ENCODE peak calls at places on chromosomes 7 and 10, in eight cellular contexts. Z is thoracic aorta, X is heart left ventricle, B is left lung, T is tibial artery, L is colonic mucosa, F is transverse colon, I is gastrocnemius medialis. N is an unnamed sample.
A peak's percentile ranks its signal among the peaks of the same experiment; 100 is the strongest.

GRCh38 chr7:119640861-119641260 is 632.1 kb upstream of the KCND2 start:
- DNase-seq in L (no peak), F (no peak), I (no peak), Z (no peak), X (no peak), B (no peak), T (no peak), N (no peak)

GRCh38 chr7:75639893-75640600 is 98.7 kb downstream of the HIP1 start:
- DNase-seq in T (no peak), I (no peak), B (no peak), X (no peak), F (no peak), Z (no peak), L (no peak), N (no peak)

GRCh38 chr10:88459523-88459922 is 123.6 kb downstream of the RNLS start:
- DNase-seq in I (no peak), X (no peak), B (no peak), F (no peak), L (no peak), T (no peak), Z (no peak), N (no peak)

GRCh38 chr7:93055543-93056107 is 62.2 kb downstream of the SAMD9 start:
- DNase-seq in I (no peak), L (no peak), Z (no peak), B (no peak), X (no peak), F (no peak), T (no peak), N (no peak)

GRCh38 chr10:90742189-90742588 is 115.7 kb downstream of the HTR7 start:
- DNase-seq in L (no peak), T (no peak), B (no peak), F (no peak), Z (no peak), X (no peak), I (no peak), N (no peak)

GRCh38 chr7:25369794-25370193 is 141.5 kb upstream of the NPVF start:
- DNase-seq in Z (no peak), F (no peak), L (no peak), B (no peak), I (no peak), T (peak; percentile 41), X (peak; percentile 59), N (no peak)

GRCh38 chr10:80272793-80273522 is 16.5 kb downstream of the MAT1A start:
- DNase-seq in I (no peak), L (no peak), B (no peak), Z (no peak), X (no peak), T (no peak), F (no peak), N (no peak)

GRCh38 chr10:4656576-4657194 is 169.3 kb upstream of the AKR1E2 start:
- DNase-seq in I (peak; percentile 53), L (peak; percentile 68), T (peak; percentile 50), B (no peak), F (peak; percentile 72), Z (no peak), X (peak; percentile 66), N (peak; percentile 26)

GRCh38 chr7:66766041-66766440 is 25.5 kb downstream of the RABGEF1 start:
- DNase-seq in I (no peak), L (no peak), B (no peak), X (no peak), T (no peak), Z (no peak), F (no peak), N (no peak)

GRCh38 chr10:118799779-118800178 is 45.0 kb upstream of the CACUL1 start:
- DNase-seq in X (no peak), L (no peak), I (no peak), B (no peak), F (no peak), Z (no peak), T (no peak), N (no peak)

GRCh38 chr10:112842832-112843360 is 107.2 kb upstream of the TCF7L2 start:
- DNase-seq in F (no peak), T (no peak), Z (no peak), X (no peak), B (no peak), L (peak; percentile 29), I (no peak), N (no peak)

GRCh38 chr7:149686001-149686400 is 87.4 kb downstream of the ZNF467 start:
- DNase-seq in T (no peak), X (no peak), I (no peak), L (no peak), Z (no peak), F (no peak), B (no peak), N (no peak)

GRCh38 chr7:140533394-140533872 is 54.1 kb upstream of the MKRN1 start:
- DNase-seq in L (no peak), T (no peak), B (no peak), X (peak; percentile 66), F (no peak), Z (no peak), I (no peak), N (no peak)

GRCh38 chr10:63281967-63282366 is 148.8 kb downstream of the NRBF2 start:
- DNase-seq in T (no peak), B (no peak), Z (no peak), X (no peak), L (no peak), F (no peak), I (no peak), N (no peak)

GRCh38 chr10:66827353-66827752 is 98.5 kb upstream of the LRRTM3 start:
- DNase-seq in Z (no peak), T (no peak), X (no peak), F (no peak), B (no peak), L (no peak), I (no peak), N (no peak)

DNA sequence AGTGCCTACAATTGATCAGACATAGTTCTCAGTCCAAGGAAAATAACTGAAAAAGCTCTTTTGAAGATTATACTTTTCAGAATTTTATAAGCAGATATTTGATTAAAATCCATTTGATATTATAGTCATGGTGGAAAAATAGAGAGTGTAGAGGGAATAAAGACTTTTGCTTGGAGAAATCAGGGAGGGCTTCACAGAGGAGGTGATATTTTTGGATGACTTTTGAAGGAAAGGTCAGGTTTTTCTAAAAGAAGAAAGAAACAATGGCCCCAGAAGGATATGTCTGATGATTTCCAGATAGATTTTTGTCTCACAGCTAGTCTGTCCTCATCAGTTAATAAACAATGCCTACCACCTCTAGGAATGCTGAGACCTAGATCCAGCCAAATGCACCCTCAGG is 806.3 kb upstream of the CELF2 start:
- DNase-seq in Z (no peak), F (no peak), L (no peak), X (no peak), T (no peak), I (no peak), B (no peak), N (no peak)
- H3K9me3 ChIP-seq in Z (no peaks in the 10 kb centered on the region), F (no peaks in the 10 kb centered on the region), L (no peaks in the 10 kb centered on the region), X (no peaks in the 10 kb centered on the region), T (no peaks in the 10 kb centered on the region), I (no peaks in the 10 kb centered on the region), B (no peaks in the 10 kb centered on the region), N (no peaks in the 10 kb centered on the region)

GRCh38 chr10:28426392-28427159 is 106.3 kb upstream of the WAC start:
- DNase-seq in X (no peak), T (no peak), I (no peak), F (no peak), L (no peak), Z (no peak), B (no peak), N (no peak)

GRCh38 chr10:28431139-28431538 is 101.8 kb upstream of the WAC start:
- DNase-seq in T (no peak), Z (no peak), I (no peak), F (no peak), X (no peak), B (no peak), L (no peak), N (no peak)

GRCh38 chr10:28432210-28432676 is 100.7 kb upstream of the WAC start:
- DNase-seq in T (peak; percentile 61), I (peak; percentile 27), B (peak; percentile 74), F (peak; percentile 59), X (peak; percentile 71), L (peak; percentile 60), Z (no peak), N (no peak)

GRCh38 chr10:28429573-28430216 is 103.2 kb upstream of the WAC start:
- DNase-seq in B (no peak), Z (no peak), X (no peak), T (no peak), F (no peak), I (no peak), L (peak; percentile 2), N (no peak)

GRCh38 chr10:28429045-28429444 is 103.9 kb upstream of the WAC start:
- DNase-seq in I (no peak), L (no peak), Z (no peak), T (no peak), X (no peak), F (no peak), B (no peak), N (no peak)
- H3K9me3 ChIP-seq in I (no peaks in the 10 kb centered on the region), L (no peaks in the 10 kb centered on the region), Z (no peaks in the 10 kb centered on the region), T (no peaks in the 10 kb centered on the region), X (no peaks in the 10 kb centered on the region), F (no peaks in the 10 kb centered on the region), B (no peaks in the 10 kb centered on the region), N (no peaks in the 10 kb centered on the region)

GRCh38 chr7:58086461-58086860 is 636.5 kb downstream of the ZNF716 start:
- DNase-seq in F (no peak), T (no peak), I (no peak), B (no peak), X (peak; percentile 12), L (no peak), Z (no peak), N (no peak)
- H3K9me3 ChIP-seq in F (no peaks in the 10 kb centered on the region), T (peaks cover 11% of the 10 kb centered on the region), I (no peaks in the 10 kb centered on the region), B (no peaks in the 10 kb centered on the region), X (no peaks in the 10 kb centered on the region), L (no peaks in the 10 kb centered on the region), Z (no peaks in the 10 kb centered on the region), N (no peaks in the 10 kb centered on the region)

DNA sequence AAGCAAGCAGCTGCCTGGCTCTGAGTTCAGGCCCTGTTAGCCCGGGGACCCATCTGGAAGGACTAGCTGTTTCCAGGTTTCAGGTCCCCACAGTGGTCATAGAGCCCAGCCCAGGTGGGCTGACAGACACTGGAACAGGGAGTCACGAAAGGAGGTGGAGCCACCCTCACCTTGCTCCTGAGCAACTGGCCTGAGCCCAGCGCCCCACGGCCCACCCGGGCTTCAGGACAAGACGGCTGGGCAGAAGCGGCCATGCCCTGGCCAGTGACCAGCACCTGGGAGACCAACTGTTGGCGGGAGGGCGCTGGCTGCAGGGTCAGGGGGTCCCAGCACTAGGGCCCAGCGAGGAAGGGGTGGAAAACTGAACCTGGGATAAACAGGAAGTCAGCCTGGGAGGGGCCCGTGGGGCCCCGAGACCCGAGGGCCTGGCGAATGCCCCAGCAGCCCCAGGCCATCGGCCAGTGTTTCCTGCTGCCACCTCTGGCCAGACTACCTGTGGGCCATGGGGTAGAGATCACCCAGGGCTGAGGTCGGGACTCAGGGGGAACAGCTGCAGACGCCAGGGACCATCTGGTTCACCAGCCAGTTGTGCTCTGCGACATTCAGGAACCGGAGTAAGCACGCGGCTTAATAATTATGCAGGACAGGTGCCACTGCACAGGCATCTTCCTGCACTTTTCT is 282.1 kb upstream of the PPP2R2D start:
- DNase-seq in I (no peak), T (peak; percentile 17), F (no peak), L (no peak), X (no peak), Z (no peak), B (no peak), N (no peak)
- H3K9me3 ChIP-seq in I (no peaks in the 10 kb centered on the region), T (no peaks in the 10 kb centered on the region), F (no peaks in the 10 kb centered on the region), L (no peaks in the 10 kb centered on the region), X (no peaks in the 10 kb centered on the region), Z (no peaks in the 10 kb centered on the region), B (no peaks in the 10 kb centered on the region), N (no peaks in the 10 kb centered on the region)

GRCh38 chr7:158004123-158004490 is 583.5 kb downstream of the PTPRN2 start:
- DNase-seq in Z (no peak), I (no peak), X (no peak), L (no peak), B (no peak), F (no peak), T (no peak), N (no peak)
- H3K9me3 ChIP-seq in Z (no peaks in the 10 kb centered on the region), I (no peaks in the 10 kb centered on the region), X (no peaks in the 10 kb centered on the region), L (no peaks in the 10 kb centered on the region), B (no peaks in the 10 kb centered on the region), F (no peaks in the 10 kb centered on the region), T (no peaks in the 10 kb centered on the region), N (no peaks in the 10 kb centered on the region)

N was measured in T-helper 17 cell.